ENCODE peak calls at places on chromosomes 11 and 22, in eight cellular contexts. J, B, C, S, E, P, W and N are unnamed samples.
A peak's percentile ranks its signal among the peaks of the same experiment; 100 is the strongest.

GRCh38 chr11:126712017-126712625 is 288.4 kb downstream of the KIRREL3 start:
- DNase-seq in B (peak; percentile 62), S (no peak), P (no peak), J (no peak), C (no peak), W (no peak), E (no peak), N (peak; percentile 64)

GRCh38 chr11:119340335-119341221 is at the start of gene C1QTNF5:
- DNase-seq in J (peak; percentile 96), C (no peak), E (peak; percentile 82), W (peak; percentile 65), S (peak; percentile 88), P (peak; percentile 67), B (peak; percentile 57), N (no peak)

GRCh38 chr11:27812341-27812740 is 112.1 kb upstream of the BDNF start:
- DNase-seq in S (no peak), E (no peak), J (no peak), W (no peak), P (no peak), C (no peak), B (peak; percentile 60), N (no peak)

GRCh38 chr11:124716596-124716995 is 23.1 kb upstream of the NRGN start:
- DNase-seq in C (no peak), B (peak; percentile 27), W (no peak), P (no peak), J (no peak), E (no peak), S (no peak), N (no peak)

GRCh38 chr11:70364745-70365535 is 33.4 kb upstream of the CTTN start:
- DNase-seq in W (no peak), E (no peak), C (no peak), J (no peak), S (no peak), B (no peak), P (no peak), N (no peak)

GRCh38 chr11:21195995-21196394 is 526.6 kb downstream of the NELL1 start:
- DNase-seq in P (no peak), C (no peak), B (no peak), E (no peak), J (no peak), S (no peak), W (no peak), N (no peak)

GRCh38 chr22:21443735-21444421 is 23.3 kb upstream of the TMEM191C start:
- DNase-seq in P (peak; percentile 77), E (peak; percentile 40), S (peak; percentile 51), C (no peak), W (no peak), J (peak; percentile 59), B (no peak), N (peak; percentile 22)

GRCh38 chr22:31623634-31624312 is 38.2 kb downstream of the PISD start:
- DNase-seq in P (no peak), S (no peak), E (no peak), W (no peak), J (no peak), B (no peak), C (no peak), N (no peak)

GRCh38 chr22:44667829-44668189 is 34.2 kb upstream of the PRR5 start:
- DNase-seq in E (no peak), C (no peak), J (peak; percentile 50), B (no peak), P (no peak), W (no peak), S (no peak), N (no peak)

GRCh38 chr11:23586188-23586587 is 725.9 kb upstream of the CCDC179 start:
- DNase-seq in S (no peak), W (no peak), B (peak; percentile 10), J (no peak), C (no peak), P (no peak), E (no peak), N (no peak)

GRCh38 chr22:30574095-30574981 is at the start of gene GAL3ST1:
- DNase-seq in P (peak; percentile 64), E (no peak), J (peak; percentile 78), C (no peak), S (no peak), W (no peak), B (no peak), N (peak; percentile 85)

GRCh38 chr11:58289266-58289665 is 21.2 kb upstream of the OR10W1 start:
- DNase-seq in S (no peak), P (no peak), C (no peak), E (no peak), W (no peak), B (no peak), J (no peak), N (no peak)

DNA sequence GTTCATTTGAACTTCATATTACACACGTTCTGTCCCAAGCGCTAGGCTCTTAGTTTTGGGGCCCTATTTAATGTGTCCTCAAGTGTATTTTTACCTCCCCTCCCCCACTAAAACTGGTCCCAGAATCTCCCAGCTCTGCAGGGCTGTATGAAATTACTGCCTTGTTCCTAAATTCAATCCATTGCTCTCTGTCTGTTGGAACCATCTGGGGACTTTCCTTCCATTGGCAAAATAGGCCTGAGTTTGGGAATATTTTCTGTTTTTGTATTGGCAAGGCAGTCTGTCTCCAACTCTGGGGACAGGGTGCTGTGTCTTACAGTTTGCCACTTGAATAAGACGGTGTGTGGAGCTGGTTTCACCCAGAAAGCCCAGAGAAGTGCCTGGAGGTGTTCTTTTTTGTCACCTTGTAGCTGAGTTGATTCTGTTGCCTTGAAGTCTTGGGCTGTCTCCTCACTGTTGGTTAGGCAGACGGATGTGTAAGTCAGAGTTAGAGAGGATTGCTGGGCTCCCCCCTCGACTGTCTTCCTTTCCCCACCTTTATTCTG is 1.3 kb downstream of the PACS1 start:
- DNase-seq in C (no peak), P (no peak), B (no peak), J (no peak), S (no peak), W (no peak), E (no peak), N (no peak)
- H3K4me3 ChIP-seq in C (peak overlapping the region; percentile 69), P (no peak overlapping the region), B (peak overlapping the region; percentile 99), J (peak overlapping the region; percentile 68), S (peak overlapping the region; percentile 82), W (no peak overlapping the region), E (peak overlapping the region; percentile 83), N (peak overlapping the region; percentile 89)

GRCh38 chr11:93194673-93195291 is 3.0 kb downstream of the SLC36A4 start:
- DNase-seq in C (no peak), B (no peak), J (no peak), E (no peak), S (no peak), W (no peak), P (no peak), N (no peak)
- H3K27ac ChIP-seq in C (no peak overlapping the region), B (no peak overlapping the region), J (no peak overlapping the region), E (no peak overlapping the region), S (no peak overlapping the region), W (no peak overlapping the region), P (no peak overlapping the region), N (no peak overlapping the region)

DNA sequence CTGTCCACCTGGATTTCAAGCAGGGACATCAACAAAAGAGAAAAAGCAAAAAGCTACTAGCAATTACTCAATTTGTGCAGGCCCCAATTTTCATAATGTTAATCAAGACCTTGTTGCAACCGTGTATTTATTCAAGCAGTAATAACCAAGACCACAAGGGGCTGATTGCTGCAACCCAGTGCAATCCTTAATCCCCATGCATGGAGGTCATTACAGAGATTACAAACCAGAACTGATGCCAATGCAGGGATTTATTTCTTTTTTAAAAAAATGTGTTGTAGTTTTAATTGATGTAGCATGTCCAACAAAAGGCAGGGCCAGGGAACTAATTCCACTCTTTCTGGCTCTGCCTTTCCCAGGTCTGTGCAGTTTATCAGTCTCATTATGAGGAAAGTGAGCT is 18.4 kb downstream of the TECTA start:
- DNase-seq in B (no peak), P (no peak), C (no peak), E (no peak), S (no peak), J (no peak), W (no peak), N (no peak)
- TF ChIP-seq CTCF in B (no peak), P (no peak), C (no peak), E (no peak), S (no peak), J (no peak), W (no peak), N (no peak)

GRCh38 chr22:27022256-27022655 is 364.9 kb downstream of the MIAT start:
- DNase-seq in S (no peak), B (no peak), W (no peak), P (no peak), C (no peak), E (no peak), J (no peak), N (no peak)
- H3K4me3 ChIP-seq in S (no peak overlapping the region), B (no peak overlapping the region), W (no peak overlapping the region), P (no peak overlapping the region), C (no peak overlapping the region), E (no peak overlapping the region), J (no peak overlapping the region), N (no peak overlapping the region)

GRCh38 chr11:858053-858992 is 15.7 kb downstream of the TSPAN4 start:
- DNase-seq in E (no peak), J (no peak), W (no peak), B (no peak), S (no peak), C (no peak), P (no peak), N (no peak)
- H3K27ac ChIP-seq in E (no peak overlapping the region), J (no peak overlapping the region), W (no peak overlapping the region), B (no peak overlapping the region), S (no peak overlapping the region), C (no peak overlapping the region), P (no peak overlapping the region), N (no peak overlapping the region)

DNA sequence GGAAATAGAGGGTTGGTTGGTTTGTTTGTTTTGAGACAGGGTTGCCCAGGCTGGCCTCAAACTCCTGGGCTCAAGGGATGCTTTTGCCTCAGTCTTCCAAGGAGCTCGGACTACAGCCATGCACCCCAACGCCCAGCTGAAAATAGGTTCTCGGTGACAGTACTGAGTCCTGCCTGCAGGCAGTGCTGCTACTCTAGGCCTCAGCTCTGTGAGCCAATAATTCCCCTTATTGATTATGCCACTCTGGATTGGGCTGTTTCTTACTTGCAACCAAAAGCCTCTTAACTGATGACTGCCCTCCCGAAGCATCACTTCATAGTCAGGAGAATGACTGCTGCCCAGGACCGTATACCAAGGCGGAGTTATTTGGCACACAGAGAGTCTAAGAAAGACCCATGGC is 1.2 kb upstream of the C11orf16 start:
- DNase-seq in P (no peak), B (no peak), J (no peak), W (no peak), S (no peak), E (no peak), C (no peak), N (no peak)
- TF ChIP-seq CTCF in P (no peak), B (peak; percentile 15), J (no peak), W (no peak), S (no peak), E (no peak), C (peak; percentile 33), N (no peak)